ENCODE peak calls at places on chromosome 6, in seven cellular contexts. W is hepatocyte; V is GM23248; O is kidney; M is heart right ventricle; G is effector memory CD4-positive, alpha-beta T cell; Y is caudate nucleus. P is an unnamed sample.

GRCh38 chr6:154197176-154197850 is 158.3 kb downstream of the OPRM1 start:
- DNase-seq in W (no peak), V (peak), O (no peak), M (no peak), G (no peak), Y (no peak), P (peak)

GRCh38 chr6:6881438-6882267 is 226.1 kb upstream of the RREB1 start:
- DNase-seq in W (peak), V (no peak), O (no peak), M (no peak), G (no peak), Y (no peak), P (peak)

GRCh38 chr6:34145161-34146020 is 496 bp downstream of the GRM4 start:
- DNase-seq in W (peak), V (peak), O (peak), M (no peak), G (no peak), Y (no peak), P (peak)

GRCh38 chr6:84019171-84019570 is 14.4 kb upstream of the MRAP2 start:
- DNase-seq in W (no peak), V (no peak), O (no peak), M (no peak), G (no peak), Y (no peak), P (no peak)

GRCh38 chr6:111782887-111783286 is 90.4 kb downstream of the FYN start:
- DNase-seq in W (no peak), V (no peak), O (no peak), M (no peak), G (no peak), Y (no peak), P (no peak)

GRCh38 chr6:43391448-43392031 is 22.1 kb upstream of the ZNF318 start:
- DNase-seq in W (peak), V (no peak), O (no peak), M (no peak), G (peak), Y (no peak), P (peak)

GRCh38 chr6:7425808-7426190 is 36.2 kb downstream of the RIOK1 start:
- DNase-seq in W (no peak), V (no peak), O (peak), M (no peak), G (no peak), Y (no peak), P (no peak)

GRCh38 chr6:14927398-14927797 is 318.5 kb upstream of the JARID2 start:
- DNase-seq in W (no peak), V (no peak), O (no peak), M (no peak), G (no peak), Y (no peak), P (no peak)

DNA sequence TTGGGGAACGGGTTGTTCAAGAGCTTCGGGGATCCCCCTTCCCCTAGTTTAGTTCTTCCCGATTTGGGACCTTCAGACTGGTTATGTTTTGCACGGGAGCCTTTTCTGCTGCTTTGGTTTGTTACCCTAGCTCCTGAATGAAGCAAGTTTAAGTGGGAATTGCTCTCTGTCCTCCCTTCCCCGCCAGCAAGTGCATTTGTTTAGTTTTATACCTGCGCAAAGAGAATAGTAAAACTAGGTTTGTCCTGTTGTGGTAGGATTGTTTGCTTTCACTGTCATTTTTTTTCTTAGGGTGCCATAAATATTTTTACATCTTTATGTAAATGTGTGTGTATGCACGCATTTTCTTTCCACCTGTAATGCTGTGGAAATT is 657 bp downstream of the SH3BGRL2 start:
- DNase-seq in W (no peak), V (peak), O (no peak), M (no peak), G (no peak), Y (no peak), P (no peak)
- H3K27ac ChIP-seq in W (peak), V (no peak), O (peak), M (peak), G (no peak), Y (peak), P (no peak)

GRCh38 chr6:26195924-26196845 is 109.0 kb downstream of the HFE start:
- DNase-seq in W (no peak), V (peak), O (peak), M (no peak), G (no peak), Y (no peak), P (peak)

GRCh38 chr6:26194329-26194701 is 107.1 kb downstream of the HFE start:
- DNase-seq in W (no peak), V (no peak), O (no peak), M (no peak), G (no peak), Y (no peak), P (no peak)

GRCh38 chr6:26195376-26195923 is 108.2 kb downstream of the HFE start:
- DNase-seq in W (peak), V (peak), O (peak), M (peak), G (peak), Y (peak), P (peak)

GRCh38 chr6:26194774-26195375 is 107.6 kb downstream of the HFE start:
- DNase-seq in W (no peak), V (peak), O (no peak), M (no peak), G (no peak), Y (no peak), P (no peak)

DNA sequence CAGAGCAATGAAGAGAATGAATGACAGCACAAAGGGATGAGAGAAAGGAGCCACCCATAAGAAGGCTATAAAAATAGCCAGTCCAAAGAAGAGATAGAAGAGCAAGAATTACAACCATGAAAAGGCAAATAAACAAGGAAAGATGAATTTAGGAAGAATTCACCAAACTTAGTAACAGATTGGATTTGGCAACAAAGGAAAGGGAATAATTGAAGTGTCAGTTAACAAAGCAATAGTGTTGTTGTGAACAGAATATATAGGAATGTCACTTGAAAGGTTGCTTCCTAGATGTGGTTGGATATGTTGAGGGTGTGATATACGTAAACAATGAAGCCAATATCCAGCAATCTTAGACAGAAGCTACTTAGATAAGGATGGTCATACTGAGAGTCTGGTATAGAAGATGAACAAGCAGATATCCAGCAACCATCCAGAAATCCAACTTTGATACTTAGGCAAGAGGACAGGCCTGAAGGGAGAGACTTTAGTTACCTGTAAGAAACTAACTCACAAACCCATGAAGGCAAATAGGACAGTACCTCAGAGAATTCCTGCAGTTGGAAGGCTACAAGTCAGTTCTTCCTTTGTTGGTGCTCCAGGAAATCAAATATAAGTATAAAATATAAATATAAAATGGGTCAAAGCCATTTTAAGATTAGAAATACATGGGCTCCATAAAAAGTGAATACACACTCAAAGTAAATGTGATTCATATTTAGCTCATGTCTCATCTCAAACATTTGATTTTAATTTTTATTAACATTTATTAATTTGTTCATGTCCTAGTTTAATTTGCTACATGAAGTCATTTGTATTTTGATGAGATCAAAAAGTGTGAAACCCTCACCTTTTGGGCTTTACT is 106.5 kb downstream of the HFE start:
- DNase-seq in W (no peak), V (no peak), O (no peak), M (no peak), G (no peak), Y (no peak), P (no peak)
- H3K27ac ChIP-seq in W (no peak), V (no peak), O (no peak), M (peak), G (no peak), Y (no peak), P (no peak)

GRCh38 chr6:30572078-30572605 is 900 bp downstream of the ABCF1 start:
- DNase-seq in W (peak), V (no peak), O (no peak), M (no peak), G (no peak), Y (no peak), P (no peak)
- H3K27ac ChIP-seq in W (peak), V (peak), O (peak), M (peak), G (peak), Y (no peak), P (no peak)

GRCh38 chr6:27128796-27129094 is 118.8 kb upstream of the PRSS16 start:
- DNase-seq in W (no peak), V (no peak), O (no peak), M (no peak), G (no peak), Y (no peak), P (no peak)

GRCh38 chr6:27127874-27128795 is 119.4 kb upstream of the PRSS16 start:
- DNase-seq in W (no peak), V (no peak), O (no peak), M (no peak), G (no peak), Y (no peak), P (no peak)

GRCh38 chr6:27126815-27127537 is 120.5 kb upstream of the PRSS16 start:
- DNase-seq in W (peak), V (peak), O (peak), M (peak), G (peak), Y (peak), P (peak)

GRCh38 chr6:27124252-27124657 is 123.2 kb upstream of the PRSS16 start:
- DNase-seq in W (no peak), V (no peak), O (no peak), M (no peak), G (no peak), Y (no peak), P (no peak)

GRCh38 chr6:27126046-27126814 is 121.3 kb upstream of the PRSS16 start:
- DNase-seq in W (no peak), V (no peak), O (no peak), M (no peak), G (no peak), Y (no peak), P (no peak)
- H3K27ac ChIP-seq in W (peak), V (peak), O (no peak), M (peak), G (peak), Y (no peak), P (no peak)

DNA sequence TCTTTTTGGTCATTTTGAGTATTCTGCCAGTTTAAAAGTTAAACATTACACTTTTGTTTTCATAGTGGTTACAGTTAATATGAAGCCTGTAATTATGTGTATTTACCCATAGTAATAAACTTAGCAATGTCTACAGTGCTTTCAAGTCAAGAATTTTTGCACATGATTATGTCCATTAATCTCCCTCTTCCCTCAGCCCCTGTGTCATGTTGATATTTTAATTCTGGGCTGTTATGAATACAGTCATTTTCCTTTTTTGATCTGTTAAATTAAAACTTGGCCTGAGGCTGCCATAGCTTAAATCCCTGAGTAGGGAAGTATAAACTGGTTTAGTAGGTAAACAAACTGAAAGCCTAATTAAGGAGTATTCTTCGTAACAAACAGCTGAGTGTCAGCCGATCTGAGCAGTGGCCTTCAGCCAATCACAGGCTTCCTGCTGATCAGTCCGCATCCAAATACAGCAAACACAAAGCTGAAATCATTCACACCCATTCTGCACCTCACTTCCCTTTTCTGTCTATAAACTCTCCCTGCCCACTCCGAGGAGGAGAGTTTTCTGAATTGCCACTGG is 9.5 kb upstream of the SFT2D1 start:
- DNase-seq in W (peak), V (no peak), O (no peak), M (peak), G (no peak), Y (no peak), P (no peak)
- H3K27ac ChIP-seq in W (peak), V (no peak), O (no peak), M (no peak), G (no peak), Y (no peak), P (no peak)

DNA sequence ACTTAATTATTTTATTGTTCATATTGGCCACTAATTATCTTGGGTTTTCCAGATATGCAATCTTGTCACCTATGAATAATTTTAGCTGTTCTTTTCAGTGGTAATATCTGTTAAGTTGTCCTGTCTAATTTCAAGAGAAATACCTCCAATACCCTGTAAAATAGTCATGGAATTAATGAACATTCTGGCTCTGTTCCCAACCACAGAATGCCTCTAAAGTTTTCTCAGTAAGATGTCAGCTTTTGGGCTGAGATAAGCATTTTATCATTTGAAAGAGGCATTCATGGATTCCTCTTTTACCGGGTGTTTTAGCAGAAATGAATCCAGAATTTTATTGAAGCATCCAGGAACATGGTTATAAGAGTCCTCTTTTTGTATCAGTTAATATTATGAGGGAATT is 109.3 kb downstream of the WDR27 start:
- DNase-seq in W (no peak), V (peak), O (no peak), M (no peak), G (no peak), Y (no peak), P (peak)
- H3K27ac ChIP-seq in W (no peak), V (no peak), O (no peak), M (no peak), G (no peak), Y (no peak), P (no peak)